ENCODE peak calls at places on chromosomes 7 and 10, in five cellular contexts. One of them, this sample, is unnamed.
A peak's percentile ranks its signal among the peaks of the same experiment; 100 is the strongest.

GRCh38 chr10:67306588-67307205 is 380.9 kb downstream of the LRRTM3 start:
- DNase-seq in aorta: no peak
- DNase-seq in tibial nerve: no peak
- DNase-seq in fibroblast of lung: peak; percentile 2
- DNase-seq in stomach: no peak
- DNase-seq in this sample: no peak

GRCh38 chr10:131743190-131744151 is 157.3 kb upstream of the PPP2R2D start:
- DNase-seq in tibial nerve: no peak
- DNase-seq in aorta: no peak
- DNase-seq in stomach: no peak
- DNase-seq in fibroblast of lung: no peak
- DNase-seq in this sample: peak; percentile 51

GRCh38 chr10:68362590-68362989 is 29.9 kb upstream of the PBLD start:
- DNase-seq in stomach: no peak
- DNase-seq in aorta: no peak
- DNase-seq in fibroblast of lung: no peak
- DNase-seq in tibial nerve: no peak
- DNase-seq in this sample: no peak

GRCh38 chr10:110803830-110804338 is 67.8 kb upstream of the PDCD4 start:
- DNase-seq in fibroblast of lung: peak; percentile 47
- DNase-seq in stomach: peak; percentile 60
- DNase-seq in tibial nerve: peak; percentile 36
- DNase-seq in aorta: peak; percentile 58
- DNase-seq in this sample: peak; percentile 82

GRCh38 chr10:122494833-122495232 is 33.5 kb downstream of the HTRA1 start:
- DNase-seq in aorta: peak; percentile 91
- DNase-seq in stomach: no peak
- DNase-seq in tibial nerve: peak; percentile 43
- DNase-seq in fibroblast of lung: peak; percentile 91
- DNase-seq in this sample: peak; percentile 94

GRCh38 chr10:46992794-46993552 is 81.7 kb downstream of the PTPN20 start:
- DNase-seq in tibial nerve: peak; percentile 43
- DNase-seq in stomach: no peak
- DNase-seq in aorta: peak; percentile 61
- DNase-seq in fibroblast of lung: peak; percentile 34
- DNase-seq in this sample: peak; percentile 62

GRCh38 chr10:100654835-100655759 is 90.3 kb upstream of the PAX2 start:
- DNase-seq in tibial nerve: no peak
- DNase-seq in fibroblast of lung: no peak
- DNase-seq in aorta: no peak
- DNase-seq in stomach: no peak
- DNase-seq in this sample: no peak

GRCh38 chr7:112495156-112495788 is 14.5 kb downstream of the LSMEM1 start:
- DNase-seq in fibroblast of lung: no peak
- DNase-seq in aorta: no peak
- DNase-seq in tibial nerve: no peak
- DNase-seq in stomach: no peak
- DNase-seq in this sample: no peak

GRCh38 chr7:93228302-93228701 is 2.0 kb upstream of the HEPACAM2 start:
- DNase-seq in fibroblast of lung: peak; percentile 43
- DNase-seq in aorta: no peak
- DNase-seq in stomach: no peak
- DNase-seq in tibial nerve: no peak
- DNase-seq in this sample: no peak

GRCh38 chr7:159004411-159004810 is 140.3 kb downstream of the VIPR2 start:
- DNase-seq in tibial nerve: no peak
- DNase-seq in aorta: no peak
- DNase-seq in stomach: no peak
- DNase-seq in fibroblast of lung: no peak
- DNase-seq in this sample: no peak

GRCh38 chr7:46927131-46927810 is 654.6 kb downstream of the TNS3 start:
- DNase-seq in aorta: no peak
- DNase-seq in fibroblast of lung: no peak
- DNase-seq in stomach: no peak
- DNase-seq in tibial nerve: no peak
- DNase-seq in this sample: no peak

GRCh38 chr7:24907311-24907886 is 72.6 kb downstream of the OSBPL3 start:
- DNase-seq in stomach: no peak
- DNase-seq in tibial nerve: no peak
- DNase-seq in fibroblast of lung: peak; percentile 86
- DNase-seq in aorta: no peak
- DNase-seq in this sample: no peak

GRCh38 chr7:24908757-24909156 is 71.2 kb downstream of the OSBPL3 start:
- DNase-seq in tibial nerve: no peak
- DNase-seq in fibroblast of lung: no peak
- DNase-seq in aorta: no peak
- DNase-seq in stomach: no peak
- DNase-seq in this sample: no peak

GRCh38 chr7:24905996-24906770 is 73.8 kb downstream of the OSBPL3 start:
- DNase-seq in aorta: no peak
- DNase-seq in tibial nerve: no peak
- DNase-seq in stomach: no peak
- DNase-seq in fibroblast of lung: peak; percentile 50
- DNase-seq in this sample: no peak

GRCh38 chr7:24910551-24911212 is 69.3 kb downstream of the OSBPL3 start:
- DNase-seq in aorta: no peak
- DNase-seq in tibial nerve: no peak
- DNase-seq in fibroblast of lung: no peak
- DNase-seq in stomach: no peak
- DNase-seq in this sample: no peak

GRCh38 chr7:24908166-24908565 is 71.8 kb downstream of the OSBPL3 start:
- DNase-seq in tibial nerve: no peak
- DNase-seq in fibroblast of lung: no peak
- DNase-seq in aorta: no peak
- DNase-seq in stomach: no peak
- DNase-seq in this sample: no peak
- H3K27ac ChIP-seq in tibial nerve: no peak overlapping the region
- H3K27ac ChIP-seq in fibroblast of lung: no peak overlapping the region
- H3K27ac ChIP-seq in aorta: no peak overlapping the region
- H3K27ac ChIP-seq in stomach: peak overlapping the region; percentile 27
- H3K27ac ChIP-seq in this sample: no peak overlapping the region

GRCh38 chr7:129923709-129924108 is 29.1 kb downstream of the UBE2H start:
- DNase-seq in fibroblast of lung: peak; percentile 94
- DNase-seq in aorta: no peak
- DNase-seq in stomach: no peak
- DNase-seq in tibial nerve: no peak
- DNase-seq in this sample: no peak

GRCh38 chr7:129926618-129927017 is 26.1 kb downstream of the UBE2H start:
- DNase-seq in fibroblast of lung: no peak
- DNase-seq in tibial nerve: no peak
- DNase-seq in stomach: no peak
- DNase-seq in aorta: no peak
- DNase-seq in this sample: no peak

GRCh38 chr7:129919492-129919891 is 33.3 kb downstream of the UBE2H start:
- DNase-seq in stomach: no peak
- DNase-seq in fibroblast of lung: no peak
- DNase-seq in tibial nerve: no peak
- DNase-seq in aorta: no peak
- DNase-seq in this sample: no peak

GRCh38 chr7:129925416-129926002 is 27.3 kb downstream of the UBE2H start:
- DNase-seq in aorta: no peak
- DNase-seq in tibial nerve: no peak
- DNase-seq in stomach: no peak
- DNase-seq in fibroblast of lung: peak; percentile 92
- DNase-seq in this sample: no peak

DNA sequence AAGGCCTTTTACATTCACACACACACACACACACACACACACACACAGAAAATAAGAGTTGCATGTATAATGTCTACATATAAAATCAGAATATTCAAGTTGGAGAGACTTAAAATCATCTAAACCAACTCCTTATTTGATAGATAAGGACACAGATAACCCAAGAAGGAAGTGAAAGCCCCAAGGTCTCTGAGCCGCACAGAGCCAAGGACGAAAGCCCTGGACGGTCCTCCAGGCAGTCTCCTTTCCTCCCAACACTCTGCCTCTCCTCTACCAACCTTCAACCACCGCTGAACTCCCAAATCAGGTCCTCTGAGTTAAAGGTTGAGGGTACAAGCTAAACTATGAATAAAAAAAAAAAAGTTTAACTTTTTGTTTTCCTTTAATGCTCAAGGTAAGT is 28.2 kb downstream of the UBE2H start:
- DNase-seq in aorta: no peak
- DNase-seq in fibroblast of lung: no peak
- DNase-seq in tibial nerve: no peak
- DNase-seq in stomach: no peak
- DNase-seq in this sample: no peak
- H3K4me1 ChIP-seq in aorta: peaks cover 4% of the 10 kb centered on the region
- H3K4me1 ChIP-seq in fibroblast of lung: no peaks in the 10 kb centered on the region
- H3K4me1 ChIP-seq in tibial nerve: peaks cover 45% of the 10 kb centered on the region
- H3K4me1 ChIP-seq in stomach: peaks cover 7% of the 10 kb centered on the region
- H3K4me1 ChIP-seq in this sample: peaks cover 61% of the 10 kb centered on the region

DNA sequence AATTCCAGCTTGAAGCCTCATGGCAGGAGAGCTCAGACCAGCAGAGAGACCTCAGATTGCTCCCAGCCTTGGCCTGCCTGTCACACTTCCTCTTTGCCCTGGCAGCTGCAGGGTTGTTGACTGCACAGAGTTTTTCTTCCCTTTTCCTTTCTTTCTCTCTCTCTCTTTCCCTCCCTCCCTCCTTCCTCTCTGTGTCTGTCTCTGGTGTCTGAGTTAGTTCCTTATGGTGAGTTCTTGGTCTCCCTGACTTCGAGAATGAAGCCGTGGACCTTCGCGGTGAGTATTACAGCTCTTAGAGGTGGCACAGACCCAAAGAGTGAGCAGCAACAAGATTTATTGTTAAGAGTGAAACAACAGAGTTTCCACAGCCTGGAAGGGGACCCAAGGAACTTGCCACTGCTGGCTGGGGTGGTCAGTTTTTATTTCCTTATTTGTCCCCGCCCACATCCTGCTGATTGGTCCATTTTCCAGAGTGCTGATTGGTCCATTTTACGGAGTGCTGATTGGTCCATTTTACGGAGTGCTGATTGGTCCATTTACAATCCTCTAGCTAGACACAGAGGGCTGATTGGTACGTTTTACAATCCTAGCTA is 266.3 kb downstream of the RPS24 start:
- DNase-seq in fibroblast of lung: no peak
- DNase-seq in stomach: no peak
- DNase-seq in aorta: peak; percentile 85
- DNase-seq in tibial nerve: no peak
- DNase-seq in this sample: no peak
- H3K27ac ChIP-seq in fibroblast of lung: no peak overlapping the region
- H3K27ac ChIP-seq in stomach: peak overlapping the region; percentile 38
- H3K27ac ChIP-seq in aorta: peak overlapping the region; percentile 44
- H3K27ac ChIP-seq in tibial nerve: peak overlapping the region; percentile 45
- H3K27ac ChIP-seq in this sample: peak overlapping the region; percentile 47

GRCh38 chr10:49751216-49751615 is 10.9 kb downstream of the OGDHL start:
- DNase-seq in tibial nerve: no peak
- DNase-seq in aorta: no peak
- DNase-seq in fibroblast of lung: no peak
- DNase-seq in stomach: no peak
- DNase-seq in this sample: no peak
- H3K4me1 ChIP-seq in tibial nerve: no peaks in the 10 kb centered on the region
- H3K4me1 ChIP-seq in aorta: no peaks in the 10 kb centered on the region
- H3K4me1 ChIP-seq in fibroblast of lung: no peaks in the 10 kb centered on the region
- H3K4me1 ChIP-seq in stomach: no peaks in the 10 kb centered on the region
- H3K4me1 ChIP-seq in this sample: no peaks in the 10 kb centered on the region

DNA sequence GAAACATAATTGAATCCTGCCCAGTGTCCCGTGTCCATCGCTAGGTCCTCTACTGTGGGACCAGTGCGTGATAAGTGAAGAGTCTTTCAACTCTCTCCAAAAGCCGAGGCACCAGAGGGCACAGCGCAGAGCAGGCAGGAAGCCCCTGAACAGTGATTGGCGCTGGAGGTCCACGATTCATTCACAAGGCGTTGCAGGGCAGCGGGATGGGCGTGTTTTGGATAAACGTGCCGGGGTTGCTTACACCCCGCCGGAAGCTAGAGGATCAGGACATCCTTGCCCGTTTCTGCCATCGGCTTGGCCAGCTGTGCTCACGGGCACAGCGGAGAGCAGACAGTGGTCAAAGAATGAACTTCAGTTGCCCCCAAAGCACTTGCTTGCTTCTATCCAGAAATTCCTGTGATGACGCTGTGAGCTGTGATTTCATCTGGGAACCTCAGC is 86.0 kb upstream of the PFKP start:
- DNase-seq in aorta: no peak
- DNase-seq in stomach: no peak
- DNase-seq in fibroblast of lung: peak; percentile 74
- DNase-seq in tibial nerve: no peak
- DNase-seq in this sample: no peak
- H3K27ac ChIP-seq in aorta: no peak overlapping the region
- H3K27ac ChIP-seq in stomach: no peak overlapping the region
- H3K27ac ChIP-seq in fibroblast of lung: peak overlapping the region; percentile 14
- H3K27ac ChIP-seq in tibial nerve: no peak overlapping the region
- H3K27ac ChIP-seq in this sample: no peak overlapping the region

This sample was measured in tibial artery.